ENCODE peak calls at places on chromosomes 7 and 10, in five cellular contexts. One of them, this sample, is unnamed.

GRCh38 chr7:44639701-44640321 is 33.4 kb downstream of the OGDH start:
- DNase-seq in HEK293T: no peak
- DNase-seq in sigmoid colon: no peak
- DNase-seq in lower lobe of right lung: no peak
- DNase-seq in NCI-H460: no peak
- DNase-seq in this sample: peak; percentile 12

GRCh38 chr7:136941815-136942214 is 73.4 kb downstream of the CHRM2 start:
- DNase-seq in HEK293T: no peak
- DNase-seq in sigmoid colon: no peak
- DNase-seq in lower lobe of right lung: no peak
- DNase-seq in NCI-H460: no peak
- DNase-seq in this sample: no peak

GRCh38 chr10:22372298-22372697 is 27.0 kb downstream of the SPAG6 start:
- DNase-seq in HEK293T: no peak
- DNase-seq in sigmoid colon: no peak
- DNase-seq in lower lobe of right lung: no peak
- DNase-seq in NCI-H460: no peak
- DNase-seq in this sample: no peak

GRCh38 chr7:102814025-102814471 is 65.2 kb downstream of the FAM185A start:
- DNase-seq in HEK293T: no peak
- DNase-seq in sigmoid colon: no peak
- DNase-seq in lower lobe of right lung: no peak
- DNase-seq in NCI-H460: no peak
- DNase-seq in this sample: no peak

GRCh38 chr7:158975526-158976467 is 119.4 kb downstream of the DYNC2I1 start:
- DNase-seq in HEK293T: no peak
- DNase-seq in sigmoid colon: no peak
- DNase-seq in lower lobe of right lung: no peak
- DNase-seq in NCI-H460: no peak
- DNase-seq in this sample: no peak

GRCh38 chr7:30971840-30972563 is 8.2 kb downstream of the GHRHR start:
- DNase-seq in HEK293T: no peak
- DNase-seq in sigmoid colon: no peak
- DNase-seq in lower lobe of right lung: no peak
- DNase-seq in NCI-H460: no peak
- DNase-seq in this sample: no peak

GRCh38 chr7:128387663-128388485 is 21.9 kb downstream of the IMPDH1 start:
- DNase-seq in HEK293T: peak; percentile 93
- DNase-seq in sigmoid colon: peak; percentile 91
- DNase-seq in lower lobe of right lung: peak; percentile 78
- DNase-seq in NCI-H460: peak; percentile 54
- DNase-seq in this sample: peak; percentile 54

GRCh38 chr10:70549962-70550845 is 52.3 kb downstream of the PRF1 start:
- DNase-seq in HEK293T: peak; percentile 75
- DNase-seq in sigmoid colon: no peak
- DNase-seq in lower lobe of right lung: peak; percentile 66
- DNase-seq in NCI-H460: peak; percentile 67
- DNase-seq in this sample: peak; percentile 42

GRCh38 chr7:69365588-69366241 is 232.6 kb upstream of the AUTS2 start:
- DNase-seq in HEK293T: peak; percentile 33
- DNase-seq in sigmoid colon: no peak
- DNase-seq in lower lobe of right lung: no peak
- DNase-seq in NCI-H460: peak; percentile 51
- DNase-seq in this sample: no peak

GRCh38 chr7:46586406-46586805 is 665.3 kb upstream of the IGFBP3 start:
- DNase-seq in HEK293T: no peak
- DNase-seq in sigmoid colon: no peak
- DNase-seq in lower lobe of right lung: no peak
- DNase-seq in NCI-H460: no peak
- DNase-seq in this sample: no peak

GRCh38 chr10:25851548-25851947 is 82.5 kb upstream of the MYO3A start:
- DNase-seq in HEK293T: no peak
- DNase-seq in sigmoid colon: no peak
- DNase-seq in lower lobe of right lung: no peak
- DNase-seq in NCI-H460: no peak
- DNase-seq in this sample: no peak

GRCh38 chr7:21514071-21514470 is 28.8 kb upstream of the DNAH11 start:
- DNase-seq in HEK293T: no peak
- DNase-seq in sigmoid colon: no peak
- DNase-seq in lower lobe of right lung: no peak
- DNase-seq in NCI-H460: no peak
- DNase-seq in this sample: no peak

GRCh38 chr10:72812798-72813430 is 80.6 kb upstream of the OIT3 start:
- DNase-seq in HEK293T: no peak
- DNase-seq in sigmoid colon: no peak
- DNase-seq in lower lobe of right lung: no peak
- DNase-seq in NCI-H460: no peak
- DNase-seq in this sample: peak; percentile 42

GRCh38 chr10:3783721-3784432 is 1.1 kb downstream of the KLF6 start:
- DNase-seq in HEK293T: no peak
- DNase-seq in sigmoid colon: peak; percentile 89
- DNase-seq in lower lobe of right lung: no peak
- DNase-seq in NCI-H460: peak; percentile 60
- DNase-seq in this sample: no peak

GRCh38 chr10:94762393-94762792 is at the start of gene CYP2C19:
- DNase-seq in HEK293T: no peak
- DNase-seq in sigmoid colon: no peak
- DNase-seq in lower lobe of right lung: no peak
- DNase-seq in NCI-H460: no peak
- DNase-seq in this sample: no peak

GRCh38 chr10:19839090-19839489 is 22.9 kb downstream of the PLXDC2 start:
- DNase-seq in HEK293T: no peak
- DNase-seq in sigmoid colon: no peak
- DNase-seq in lower lobe of right lung: no peak
- DNase-seq in NCI-H460: no peak
- DNase-seq in this sample: no peak

GRCh38 chr7:72187179-72187578 is 225.0 kb downstream of the CALN1 start:
- DNase-seq in HEK293T: no peak
- DNase-seq in sigmoid colon: no peak
- DNase-seq in lower lobe of right lung: no peak
- DNase-seq in NCI-H460: no peak
- DNase-seq in this sample: no peak